ENCODE peak calls at places on chromosomes 6 and 20, in six cellular contexts. J is H9, I is IMR-90, F is H1, C is mesenchymal stem cell, Y is neuronal stem cell. Z is an unnamed sample.

GRCh38 chr6:166691199-166691598 is 64.1 kb upstream of the RPS6KA2 start:
- DNase-seq in C (peak; percentile 65), J (no peak), Y (no peak), F (no peak), I (peak; percentile 54), Z (peak; percentile 79)

GRCh38 chr6:44006872-44007303 is 120.4 kb downstream of the MRPL14 start:
- DNase-seq in J (no peak), Y (no peak), I (no peak), F (no peak), C (no peak), Z (no peak)

GRCh38 chr6:36692861-36693702 is 4.5 kb upstream of the RAB44 start:
- DNase-seq in I (no peak), Y (no peak), J (no peak), C (no peak), F (no peak), Z (no peak)

GRCh38 chr6:116144590-116144989 is 18.7 kb upstream of the COL10A1 start:
- DNase-seq in C (peak; percentile 75), J (no peak), F (no peak), I (peak; percentile 82), Y (no peak), Z (peak; percentile 35)

GRCh38 chr6:16320533-16321340 is 82.3 kb downstream of the GMPR start:
- DNase-seq in Y (no peak), C (peak; percentile 94), F (no peak), I (peak; percentile 91), J (no peak), Z (no peak)

GRCh38 chr20:47785321-47785899 is at the start of gene SULF2:
- DNase-seq in I (no peak), Y (peak; percentile 35), F (no peak), C (peak; percentile 18), J (no peak), Z (peak; percentile 42)

GRCh38 chr20:48986899-48987298 is 59.2 kb upstream of the CSE1L start:
- DNase-seq in I (no peak), F (no peak), C (no peak), Y (no peak), J (no peak), Z (no peak)

GRCh38 chr6:99345164-99345563 is 4.3 kb downstream of the FAXC start:
- DNase-seq in F (no peak), Y (no peak), J (no peak), C (no peak), I (no peak), Z (no peak)

GRCh38 chr20:14885661-14886060 is 548.2 kb upstream of the FLRT3 start:
- DNase-seq in Y (no peak), F (no peak), I (no peak), C (no peak), J (no peak), Z (no peak)

GRCh38 chr6:9140181-9140580 is 704.8 kb upstream of the SLC35B3 start:
- DNase-seq in F (no peak), J (no peak), I (peak; percentile 12), C (no peak), Y (no peak), Z (no peak)

GRCh38 chr6:130020106-130020851 is 1.9 kb downstream of the L3MBTL3 start:
- DNase-seq in J (no peak), C (peak; percentile 39), F (no peak), I (no peak), Y (peak; percentile 12), Z (peak; percentile 10)

GRCh38 chr6:34113532-34113931 is 32.4 kb downstream of the GRM4 start:
- DNase-seq in I (no peak), F (no peak), C (no peak), Y (no peak), J (no peak), Z (no peak)

GRCh38 chr6:40349092-40349491 is 238.1 kb downstream of the LRFN2 start:
- DNase-seq in C (peak; percentile 24), F (no peak), J (peak; percentile 27), I (no peak), Y (no peak), Z (peak; percentile 49)

GRCh38 chr20:3129094-3129493 is 30.6 kb downstream of the FASTKD5 start:
- DNase-seq in Y (no peak), J (no peak), I (no peak), F (no peak), C (no peak), Z (no peak)

GRCh38 chr6:17687136-17687535 is 19.6 kb downstream of the NUP153 start:
- DNase-seq in Y (no peak), F (no peak), C (no peak), I (no peak), J (no peak), Z (no peak)

GRCh38 chr20:43961541-43962471 is 47.2 kb downstream of the TOX2 start:
- DNase-seq in I (no peak), J (peak; percentile 49), C (no peak), F (no peak), Y (no peak), Z (peak; percentile 26)

GRCh38 chr6:158780963-158781691 is 38.0 kb downstream of the EZR start:
- DNase-seq in I (no peak), F (no peak), C (no peak), J (no peak), Y (no peak), Z (no peak)

GRCh38 chr6:36355819-36356218 is 19.1 kb upstream of the BNIP5 start:
- DNase-seq in J (no peak), C (no peak), F (no peak), Y (no peak), I (no peak), Z (no peak)

GRCh38 chr20:6265204-6265904 is 142.5 kb upstream of the FERMT1 start:
- DNase-seq in Y (no peak), C (peak; percentile 76), J (no peak), I (peak; percentile 73), F (no peak), Z (peak; percentile 49)

GRCh38 chr6:149454405-149454848 is 30.4 kb downstream of the ZC3H12D start:
- DNase-seq in I (peak; percentile 84), J (no peak), C (peak; percentile 69), F (no peak), Y (no peak), Z (no peak)

GRCh38 chr6:154249499-154250298 is 106.9 kb downstream of the IPCEF1 start:
- DNase-seq in C (no peak), F (no peak), J (no peak), Y (no peak), I (no peak), Z (no peak)

GRCh38 chr20:38969708-38970107 is 7.6 kb downstream of the DHX35 start:
- DNase-seq in I (no peak), Y (no peak), F (no peak), J (no peak), C (no peak), Z (no peak)

DNA sequence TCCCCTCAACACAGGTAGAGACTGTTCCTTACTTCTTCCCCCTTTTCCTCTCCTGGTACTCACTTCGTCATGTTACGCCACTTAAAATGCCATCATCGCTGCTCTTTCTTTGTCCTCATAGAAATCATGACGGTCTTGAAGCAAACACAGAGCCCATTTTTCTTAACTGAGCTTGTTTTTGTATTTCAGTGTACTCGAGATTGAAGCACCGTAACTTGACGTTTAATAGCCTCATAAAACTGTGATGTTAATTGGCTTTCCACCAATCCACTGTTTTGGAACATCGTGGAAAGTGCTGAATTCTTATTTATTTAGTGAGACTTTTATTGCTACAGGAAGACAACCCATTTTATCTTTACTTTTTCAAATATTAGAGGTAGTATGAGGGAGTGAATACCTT is 38.7 kb downstream of the DUSP22 start:
- DNase-seq in F (no peak), I (no peak), Y (no peak), C (no peak), J (no peak), Z (no peak)
- H2BK15ac ChIP-seq in F (no peak overlapping the region), I (no peak overlapping the region), Y (no peak overlapping the region), C (no peak overlapping the region), J (no peak overlapping the region), Z (no peak overlapping the region)

GRCh38 chr6:32127409-32127716 is 683 bp downstream of the ATF6B start:
- DNase-seq in F (no peak), I (no peak), C (no peak), J (no peak), Y (no peak), Z (no peak)

GRCh38 chr6:32128751-32129296 is 778 bp upstream of the ATF6B start:
- DNase-seq in I (no peak), Y (no peak), F (no peak), J (no peak), C (no peak), Z (no peak)

GRCh38 chr6:32127717-32128592 is at the start of gene ATF6B:
- DNase-seq in F (peak; percentile 96), I (peak; percentile 100), C (peak; percentile 100), J (peak; percentile 99), Y (peak; percentile 98), Z (peak; percentile 100)

GRCh38 chr6:32131439-32131948 is 1.4 kb upstream of the FKBPL start:
- DNase-seq in I (no peak), C (no peak), F (no peak), Y (no peak), J (no peak), Z (no peak)

DNA sequence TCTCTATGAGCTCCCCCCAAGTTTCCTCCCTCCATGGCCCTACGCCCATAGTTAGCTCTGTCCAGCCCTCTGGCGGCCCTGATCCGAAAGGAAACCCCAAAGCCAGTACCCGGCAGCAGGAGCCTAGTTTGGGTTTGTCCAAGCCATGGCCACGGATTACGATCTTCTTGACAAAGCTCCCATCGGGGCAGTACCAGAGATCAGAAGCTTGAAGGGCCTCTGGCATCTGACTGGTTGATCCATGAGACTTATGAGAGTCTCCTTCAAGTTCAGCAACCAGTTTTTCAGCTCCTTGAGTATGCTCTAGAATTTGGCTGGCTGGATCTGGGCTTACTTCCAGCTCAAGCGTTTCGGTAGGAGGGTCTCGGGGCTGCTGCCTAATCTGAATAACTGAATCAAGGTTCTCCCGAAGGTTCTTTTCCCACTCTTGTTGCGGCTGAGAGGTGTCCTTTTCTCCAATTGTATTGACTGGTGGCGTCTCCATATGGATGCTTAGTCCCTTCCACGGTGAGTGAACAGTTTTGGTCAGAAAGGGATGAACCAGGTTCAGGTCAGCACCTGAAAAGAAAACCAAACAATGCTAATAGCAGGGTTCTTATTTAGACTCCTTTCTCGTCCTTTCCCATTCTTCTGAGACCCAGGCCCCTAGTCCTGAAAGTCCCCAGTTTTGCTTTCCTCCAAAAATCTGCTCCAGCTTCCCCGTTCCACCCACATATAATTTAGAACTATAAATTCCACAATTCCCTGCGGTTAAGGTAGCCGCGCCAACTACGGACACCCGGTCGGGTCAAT is 595 bp downstream of the FKBPL start:
- DNase-seq in C (no peak), I (no peak), F (no peak), Y (no peak), J (no peak), Z (no peak)
- H2BK5ac ChIP-seq in C (peak overlapping the region; percentile 79), I (peak overlapping the region; percentile 80), F (no peak overlapping the region), Y (no peak overlapping the region), J (no peak overlapping the region), Z (peak overlapping the region; percentile 17)

GRCh38 chr20:37763105-37763504 is 69.3 kb downstream of the CTNNBL1 start:
- DNase-seq in J (no peak), Y (no peak), C (no peak), F (no peak), I (no peak), Z (no peak)

GRCh38 chr20:37759761-37760209 is 66.0 kb downstream of the CTNNBL1 start:
- DNase-seq in Y (no peak), J (no peak), F (no peak), I (no peak), C (no peak), Z (no peak)

GRCh38 chr20:37760322-37760721 is 66.5 kb downstream of the CTNNBL1 start:
- DNase-seq in F (no peak), J (no peak), Y (no peak), C (no peak), I (no peak), Z (no peak)

GRCh38 chr20:37764333-37764935 is 70.6 kb downstream of the CTNNBL1 start:
- DNase-seq in J (no peak), Y (no peak), I (no peak), F (no peak), C (no peak), Z (no peak)
- H2BK15ac ChIP-seq in J (no peak overlapping the region), Y (no peak overlapping the region), I (no peak overlapping the region), F (no peak overlapping the region), C (no peak overlapping the region), Z (no peak overlapping the region)

GRCh38 chr6:107230024-107230423 is 114.7 kb upstream of the BEND3 start:
- DNase-seq in I (no peak), Y (no peak), J (no peak), C (peak; percentile 32), F (no peak), Z (no peak)
- H2BK5ac ChIP-seq in I (no peak overlapping the region), Y (no peak overlapping the region), J (no peak overlapping the region), C (no peak overlapping the region), F (peak overlapping the region; percentile 81), Z (no peak overlapping the region)

Z was measured in mesendoderm.